ENCODE peak calls at places on chromosome 15, in ten cellular contexts. One of them, this sample, is unnamed. For H3K27me3, the result is how much of the 10 kb centered on the place peaks cover.

GRCh38 chr15:92714457-92715401 is 59.2 kb upstream of the FAM174B start:
- DNase-seq in heart left ventricle: peak
- DNase-seq in esophagus muscularis mucosa: peak
- DNase-seq in gastrocnemius medialis: peak
- DNase-seq in IMR-90: peak
- DNase-seq in right lobe of liver: peak
- DNase-seq in testis: peak
- DNase-seq in upper lobe of left lung: peak
- DNase-seq in thyroid gland: peak
- DNase-seq in stomach: peak
- DNase-seq in this sample: no peak

GRCh38 chr15:48547305-48547704 is 98.2 kb downstream of the FBN1 start:
- DNase-seq in upper lobe of left lung: no peak
- DNase-seq in esophagus muscularis mucosa: no peak
- DNase-seq in IMR-90: peak
- DNase-seq in thyroid gland: no peak
- DNase-seq in testis: no peak
- DNase-seq in right lobe of liver: no peak
- DNase-seq in stomach: no peak
- DNase-seq in gastrocnemius medialis: no peak
- DNase-seq in heart left ventricle: no peak
- DNase-seq in this sample: no peak

GRCh38 chr15:83275412-83275811 is 9.1 kb downstream of the BNC1 start:
- DNase-seq in stomach: no peak
- DNase-seq in gastrocnemius medialis: no peak
- DNase-seq in heart left ventricle: no peak
- DNase-seq in esophagus muscularis mucosa: peak
- DNase-seq in thyroid gland: no peak
- DNase-seq in IMR-90: no peak
- DNase-seq in testis: no peak
- DNase-seq in right lobe of liver: no peak
- DNase-seq in upper lobe of left lung: no peak
- DNase-seq in this sample: no peak

GRCh38 chr15:82174471-82174870 is 88.1 kb downstream of the EFL1 start:
- DNase-seq in stomach: no peak
- DNase-seq in gastrocnemius medialis: no peak
- DNase-seq in IMR-90: no peak
- DNase-seq in thyroid gland: no peak
- DNase-seq in heart left ventricle: no peak
- DNase-seq in esophagus muscularis mucosa: no peak
- DNase-seq in testis: no peak
- DNase-seq in upper lobe of left lung: no peak
- DNase-seq in right lobe of liver: no peak
- DNase-seq in this sample: no peak

GRCh38 chr15:60798821-60799220 is 319.9 kb upstream of the ICE2 start:
- DNase-seq in heart left ventricle: no peak
- DNase-seq in thyroid gland: no peak
- DNase-seq in testis: no peak
- DNase-seq in gastrocnemius medialis: no peak
- DNase-seq in right lobe of liver: no peak
- DNase-seq in stomach: no peak
- DNase-seq in esophagus muscularis mucosa: no peak
- DNase-seq in upper lobe of left lung: no peak
- DNase-seq in IMR-90: peak
- DNase-seq in this sample: peak

GRCh38 chr15:74172751-74173544 is 562 bp upstream of the ISLR start:
- DNase-seq in upper lobe of left lung: no peak
- DNase-seq in right lobe of liver: peak
- DNase-seq in esophagus muscularis mucosa: peak
- DNase-seq in thyroid gland: peak
- DNase-seq in testis: peak
- DNase-seq in stomach: peak
- DNase-seq in heart left ventricle: peak
- DNase-seq in gastrocnemius medialis: no peak
- DNase-seq in IMR-90: peak
- DNase-seq in this sample: peak

GRCh38 chr15:59399465-59400102 is 26.9 kb upstream of the MYO1E start:
- DNase-seq in thyroid gland: no peak
- DNase-seq in right lobe of liver: no peak
- DNase-seq in heart left ventricle: no peak
- DNase-seq in esophagus muscularis mucosa: no peak
- DNase-seq in IMR-90: no peak
- DNase-seq in stomach: no peak
- DNase-seq in gastrocnemius medialis: no peak
- DNase-seq in upper lobe of left lung: no peak
- DNase-seq in testis: peak
- DNase-seq in this sample: no peak

GRCh38 chr15:88080616-88081015 is 175.9 kb downstream of the NTRK3 start:
- DNase-seq in upper lobe of left lung: no peak
- DNase-seq in esophagus muscularis mucosa: no peak
- DNase-seq in gastrocnemius medialis: no peak
- DNase-seq in heart left ventricle: no peak
- DNase-seq in IMR-90: no peak
- DNase-seq in testis: no peak
- DNase-seq in right lobe of liver: no peak
- DNase-seq in stomach: no peak
- DNase-seq in thyroid gland: no peak
- DNase-seq in this sample: no peak

GRCh38 chr15:49415638-49416037 is 7.4 kb upstream of the FGF7 start:
- DNase-seq in IMR-90: peak
- DNase-seq in upper lobe of left lung: no peak
- DNase-seq in testis: no peak
- DNase-seq in stomach: no peak
- DNase-seq in gastrocnemius medialis: no peak
- DNase-seq in thyroid gland: no peak
- DNase-seq in esophagus muscularis mucosa: no peak
- DNase-seq in right lobe of liver: no peak
- DNase-seq in heart left ventricle: no peak
- DNase-seq in this sample: no peak

GRCh38 chr15:74174216-74174965 is 881 bp downstream of the ISLR start:
- DNase-seq in gastrocnemius medialis: no peak
- DNase-seq in upper lobe of left lung: no peak
- DNase-seq in esophagus muscularis mucosa: no peak
- DNase-seq in IMR-90: no peak
- DNase-seq in stomach: no peak
- DNase-seq in right lobe of liver: peak
- DNase-seq in testis: peak
- DNase-seq in thyroid gland: peak
- DNase-seq in heart left ventricle: peak
- DNase-seq in this sample: no peak

GRCh38 chr15:65195542-65196026 is 10.4 kb upstream of the CLPX start:
- DNase-seq in IMR-90: no peak
- DNase-seq in esophagus muscularis mucosa: no peak
- DNase-seq in heart left ventricle: no peak
- DNase-seq in gastrocnemius medialis: no peak
- DNase-seq in right lobe of liver: no peak
- DNase-seq in thyroid gland: no peak
- DNase-seq in upper lobe of left lung: no peak
- DNase-seq in stomach: no peak
- DNase-seq in testis: peak
- DNase-seq in this sample: peak

DNA sequence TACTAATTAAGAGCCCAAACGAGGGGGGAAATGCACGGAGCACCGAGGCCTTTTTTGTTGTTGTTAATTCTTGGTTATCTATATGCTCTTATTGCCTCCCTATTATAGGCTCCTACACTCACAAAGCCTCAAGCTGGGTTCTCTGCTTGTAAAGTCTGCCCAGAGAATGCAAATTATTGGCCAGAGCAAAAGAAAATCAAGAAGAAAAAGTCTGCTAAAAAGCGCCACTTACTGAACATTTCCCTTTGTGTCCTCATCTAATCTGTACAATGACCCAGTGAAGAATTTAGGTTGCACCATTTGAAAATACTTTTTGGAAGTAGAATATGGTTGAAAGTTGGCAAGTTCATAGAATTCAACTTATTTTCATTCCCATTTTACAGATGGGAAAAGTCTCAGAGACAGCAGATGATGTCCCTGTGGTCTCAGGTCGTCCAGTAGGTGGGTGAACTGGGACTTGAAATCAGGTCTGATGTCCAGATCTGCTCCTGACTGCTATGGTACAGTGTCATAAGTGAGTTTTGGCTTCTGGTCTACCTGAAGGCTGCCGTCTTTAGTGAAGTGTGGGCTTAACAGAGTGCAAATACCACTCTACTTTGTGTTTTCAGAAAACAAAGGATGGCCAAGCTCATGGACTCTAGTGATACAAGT is 1.1 kb upstream of the TNFAIP8L3 start:
- DNase-seq in heart left ventricle: no peak
- DNase-seq in upper lobe of left lung: no peak
- DNase-seq in esophagus muscularis mucosa: no peak
- DNase-seq in gastrocnemius medialis: no peak
- DNase-seq in IMR-90: no peak
- DNase-seq in testis: no peak
- DNase-seq in thyroid gland: no peak
- DNase-seq in stomach: no peak
- DNase-seq in right lobe of liver: no peak
- DNase-seq in this sample: no peak
- H3K27me3 ChIP-seq in heart left ventricle: under half
- H3K27me3 ChIP-seq in upper lobe of left lung: under half
- H3K27me3 ChIP-seq in esophagus muscularis mucosa: under half
- H3K27me3 ChIP-seq in gastrocnemius medialis: under half
- H3K27me3 ChIP-seq in IMR-90: half or more
- H3K27me3 ChIP-seq in testis: under half
- H3K27me3 ChIP-seq in thyroid gland: under half
- H3K27me3 ChIP-seq in stomach: under half
- H3K27me3 ChIP-seq in right lobe of liver: under half
- H3K27me3 ChIP-seq in this sample: under half

DNA sequence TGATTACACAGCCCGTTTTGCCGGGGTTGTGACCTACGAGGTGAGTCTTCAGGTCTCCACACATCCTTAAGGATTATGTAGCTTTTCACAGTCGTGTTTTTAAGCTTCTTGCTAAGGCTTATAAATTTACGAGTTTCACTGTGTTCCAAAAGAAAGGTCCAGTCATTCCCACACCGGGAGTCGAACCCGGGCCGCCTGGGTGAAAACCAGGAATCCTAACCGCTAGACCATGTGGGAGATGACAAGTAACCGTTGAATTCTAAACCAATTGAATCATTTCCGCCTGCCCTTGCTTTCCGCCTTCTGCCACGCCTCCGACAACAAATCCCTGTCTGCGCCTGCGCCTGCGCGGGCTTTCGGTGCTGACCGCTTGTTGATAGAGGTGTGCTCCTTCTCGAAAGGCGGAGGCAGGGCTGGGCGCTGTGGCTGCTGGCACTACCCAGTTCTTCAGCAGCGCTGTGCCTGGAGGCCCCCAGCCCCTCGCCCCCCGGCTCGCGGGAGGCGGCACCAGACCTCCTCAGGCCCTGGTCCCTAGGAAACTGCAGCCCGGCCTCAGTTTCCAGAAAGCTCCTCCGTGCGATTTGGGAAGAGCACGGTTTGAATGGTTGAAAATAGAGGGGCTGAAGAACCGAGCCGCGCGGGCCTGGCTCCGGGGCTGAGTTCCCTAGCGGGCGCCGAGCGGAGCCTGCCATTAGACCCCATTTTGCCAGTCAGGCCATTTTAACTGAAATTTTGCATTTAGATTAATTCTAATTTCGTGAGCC is 219.1 kb upstream of the ATP10A start:
- DNase-seq in esophagus muscularis mucosa: peak
- DNase-seq in stomach: peak
- DNase-seq in testis: peak
- DNase-seq in gastrocnemius medialis: peak
- DNase-seq in thyroid gland: peak
- DNase-seq in upper lobe of left lung: peak
- DNase-seq in IMR-90: peak
- DNase-seq in heart left ventricle: peak
- DNase-seq in right lobe of liver: peak
- DNase-seq in this sample: peak
- TF ChIP-seq POLR2A in esophagus muscularis mucosa: peak
- TF ChIP-seq POLR2A in stomach: no peak
- TF ChIP-seq POLR2A in testis: peak
- TF ChIP-seq POLR2A in gastrocnemius medialis: peak
- TF ChIP-seq POLR2A in thyroid gland: peak
- TF ChIP-seq POLR2A in upper lobe of left lung: peak
- TF ChIP-seq POLR2A in IMR-90: no peak
- TF ChIP-seq POLR2A in heart left ventricle: peak
- TF ChIP-seq POLR2A in right lobe of liver: peak
- TF ChIP-seq POLR2A in this sample: peak

GRCh38 chr15:98858610-98859023 is 149.0 kb downstream of the PGPEP1L start:
- DNase-seq in thyroid gland: no peak
- DNase-seq in testis: no peak
- DNase-seq in stomach: no peak
- DNase-seq in right lobe of liver: no peak
- DNase-seq in gastrocnemius medialis: no peak
- DNase-seq in upper lobe of left lung: no peak
- DNase-seq in heart left ventricle: no peak
- DNase-seq in esophagus muscularis mucosa: no peak
- DNase-seq in IMR-90: no peak
- DNase-seq in this sample: no peak

GRCh38 chr15:98855815-98856539 is 151.6 kb downstream of the PGPEP1L start:
- DNase-seq in thyroid gland: no peak
- DNase-seq in heart left ventricle: no peak
- DNase-seq in right lobe of liver: no peak
- DNase-seq in gastrocnemius medialis: no peak
- DNase-seq in stomach: no peak
- DNase-seq in upper lobe of left lung: no peak
- DNase-seq in esophagus muscularis mucosa: no peak
- DNase-seq in IMR-90: no peak
- DNase-seq in testis: peak
- DNase-seq in this sample: no peak

GRCh38 chr15:98854496-98854895 is 153.1 kb downstream of the PGPEP1L start:
- DNase-seq in thyroid gland: peak
- DNase-seq in stomach: peak
- DNase-seq in IMR-90: no peak
- DNase-seq in gastrocnemius medialis: no peak
- DNase-seq in right lobe of liver: no peak
- DNase-seq in heart left ventricle: no peak
- DNase-seq in esophagus muscularis mucosa: no peak
- DNase-seq in upper lobe of left lung: no peak
- DNase-seq in testis: no peak
- DNase-seq in this sample: no peak

GRCh38 chr15:98855067-98855814 is 152.4 kb downstream of the PGPEP1L start:
- DNase-seq in stomach: no peak
- DNase-seq in testis: no peak
- DNase-seq in esophagus muscularis mucosa: no peak
- DNase-seq in gastrocnemius medialis: no peak
- DNase-seq in upper lobe of left lung: peak
- DNase-seq in heart left ventricle: no peak
- DNase-seq in thyroid gland: no peak
- DNase-seq in IMR-90: no peak
- DNase-seq in right lobe of liver: no peak
- DNase-seq in this sample: no peak

GRCh38 chr15:98856540-98856907 is 151.1 kb downstream of the PGPEP1L start:
- DNase-seq in thyroid gland: no peak
- DNase-seq in stomach: no peak
- DNase-seq in testis: no peak
- DNase-seq in upper lobe of left lung: no peak
- DNase-seq in gastrocnemius medialis: no peak
- DNase-seq in esophagus muscularis mucosa: no peak
- DNase-seq in right lobe of liver: no peak
- DNase-seq in IMR-90: peak
- DNase-seq in heart left ventricle: no peak
- DNase-seq in this sample: no peak
- H3K27ac ChIP-seq in thyroid gland: peak
- H3K27ac ChIP-seq in stomach: peak
- H3K27ac ChIP-seq in testis: peak
- H3K27ac ChIP-seq in upper lobe of left lung: peak
- H3K27ac ChIP-seq in gastrocnemius medialis: no peak
- H3K27ac ChIP-seq in esophagus muscularis mucosa: peak
- H3K27ac ChIP-seq in right lobe of liver: no peak
- H3K27ac ChIP-seq in IMR-90: peak
- H3K27ac ChIP-seq in heart left ventricle: no peak
- H3K27ac ChIP-seq in this sample: peak

GRCh38 chr15:67836134-67836455 is 3.8 kb downstream of the RNU6-1 start:
- DNase-seq in IMR-90: no peak
- DNase-seq in esophagus muscularis mucosa: no peak
- DNase-seq in right lobe of liver: no peak
- DNase-seq in thyroid gland: no peak
- DNase-seq in gastrocnemius medialis: no peak
- DNase-seq in testis: no peak
- DNase-seq in heart left ventricle: no peak
- DNase-seq in upper lobe of left lung: no peak
- DNase-seq in stomach: no peak
- DNase-seq in this sample: no peak
- H3K27me3 ChIP-seq in IMR-90: half or more
- H3K27me3 ChIP-seq in esophagus muscularis mucosa: half or more
- H3K27me3 ChIP-seq in right lobe of liver: under half
- H3K27me3 ChIP-seq in thyroid gland: under half
- H3K27me3 ChIP-seq in gastrocnemius medialis: under half
- H3K27me3 ChIP-seq in testis: under half
- H3K27me3 ChIP-seq in heart left ventricle: half or more
- H3K27me3 ChIP-seq in upper lobe of left lung: under half
- H3K27me3 ChIP-seq in stomach: under half
- H3K27me3 ChIP-seq in this sample: under half